ENCODE peak calls at places on chromosomes 12 and 14, in four cellular contexts. W is hepatocyte, R is pancreas, J is kidney epithelial cell. F is an unnamed sample.

GRCh38 chr14:56608682-56609081 is 29.1 kb downstream of the TMEM260 start:
- DNase-seq in R (no peak), J (no peak), W (no peak), F (peak)

GRCh38 chr14:104746951-104747481 is 5.9 kb upstream of the SIVA1 start:
- DNase-seq in R (peak), W (peak), J (no peak), F (peak)

GRCh38 chr12:117044790-117045174 is 54.4 kb downstream of the TESC start:
- DNase-seq in W (no peak), R (no peak), J (no peak), F (no peak)

GRCh38 chr12:47820631-47821345 is 1.1 kb upstream of the HDAC7 start:
- DNase-seq in R (peak), W (peak), J (peak), F (no peak)

GRCh38 chr14:51848120-51848519 is 12.3 kb upstream of the GNG2 start:
- DNase-seq in R (no peak), W (no peak), J (no peak), F (no peak)

GRCh38 chr14:83217492-83217891 is 1683.8 kb upstream of the SEL1L start:
- DNase-seq in W (peak), J (peak), R (no peak), F (no peak)

GRCh38 chr12:69095765-69096477 is 143.4 kb upstream of the CPSF6 start:
- DNase-seq in R (no peak), J (no peak), W (no peak), F (no peak)

GRCh38 chr12:62717636-62718035 is 217.3 kb downstream of the PPM1H start:
- DNase-seq in W (no peak), R (no peak), J (no peak), F (no peak)

GRCh38 chr14:95268350-95268749 is 51.4 kb downstream of the CLMN start:
- DNase-seq in J (no peak), R (no peak), W (no peak), F (no peak)

GRCh38 chr12:115873416-115874082 is 403.9 kb downstream of the MED13L start:
- DNase-seq in R (no peak), J (no peak), W (no peak), F (peak)

GRCh38 chr12:31574803-31575573 is 15.9 kb downstream of the DENND5B start:
- DNase-seq in J (no peak), W (no peak), R (no peak), F (no peak)

GRCh38 chr12:6253278-6253677 is 53.1 kb downstream of the CD9 start:
- DNase-seq in R (no peak), W (no peak), J (no peak), F (no peak)

GRCh38 chr14:68692916-68693771 is 99.7 kb downstream of the ZFP36L1 start:
- DNase-seq in R (no peak), W (no peak), J (no peak), F (no peak)

GRCh38 chr12:128783129-128783574 is 40.6 kb downstream of the SLC15A4 start:
- DNase-seq in R (no peak), W (no peak), J (no peak), F (no peak)

GRCh38 chr14:77239412-77239811 is 31.6 kb downstream of the NGB start:
- DNase-seq in W (no peak), R (no peak), J (no peak), F (no peak)
- H3K4me3 ChIP-seq in W (no peak), R (no peak), J (no peak), F (no peak)

DNA sequence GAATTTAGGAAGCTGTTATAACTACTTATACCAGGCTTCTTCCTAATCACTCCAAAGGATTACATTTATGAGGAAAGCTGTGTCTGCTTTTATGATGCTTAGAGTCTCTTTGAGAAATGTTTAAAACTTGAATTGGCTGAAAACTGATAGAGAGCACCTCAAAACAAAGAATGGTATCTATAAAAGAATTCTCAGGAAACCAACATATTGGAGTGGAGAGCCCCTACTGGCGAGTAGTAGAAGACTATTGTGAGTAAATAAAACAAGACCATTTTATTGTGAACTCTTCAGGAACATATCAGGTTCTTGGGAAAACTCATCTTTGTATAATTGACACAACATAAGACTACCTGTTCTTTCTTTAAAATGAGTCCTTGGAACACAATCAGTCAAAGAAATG is 578.6 kb downstream of the RERGL start:
- DNase-seq in R (no peak), J (no peak), W (no peak), F (no peak)
- TF ChIP-seq CTCF in R (no peak), J (peak), W (peak), F (no peak)

GRCh38 chr12:109880049-109880931 is at the start of gene GLTP:
- DNase-seq in W (peak), R (peak), J (no peak), F (no peak)

GRCh38 chr12:109885616-109886015 is 5.3 kb upstream of the GLTP start:
- DNase-seq in R (no peak), J (no peak), W (no peak), F (no peak)

GRCh38 chr12:109881752-109882151 is 1.4 kb upstream of the GLTP start:
- DNase-seq in R (no peak), W (no peak), J (no peak), F (no peak)

GRCh38 chr12:109880938-109881337 is 597 bp upstream of the GLTP start:
- DNase-seq in J (no peak), R (no peak), W (no peak), F (no peak)

DNA sequence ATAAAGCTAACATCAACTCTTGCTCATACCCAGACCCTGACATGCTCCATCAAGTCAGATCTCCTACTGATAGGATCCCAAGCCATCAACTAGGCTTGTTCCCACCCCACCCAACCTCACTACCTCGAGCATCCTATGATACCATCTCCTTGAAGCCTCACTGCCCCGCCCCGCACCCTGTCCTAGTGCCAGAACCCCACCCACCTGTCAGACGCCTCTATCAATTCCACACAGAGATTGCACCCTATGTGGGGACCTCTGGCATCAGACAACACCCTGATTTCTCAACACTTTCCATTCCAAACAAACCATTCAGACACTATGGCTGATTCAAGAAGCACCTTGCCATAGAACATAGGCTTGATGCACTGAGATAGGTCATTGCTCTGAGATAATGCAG is 3.1 kb upstream of the GLTP start:
- DNase-seq in W (no peak), R (no peak), J (no peak), F (no peak)
- H3K4me3 ChIP-seq in W (no peak), R (no peak), J (no peak), F (no peak)

DNA sequence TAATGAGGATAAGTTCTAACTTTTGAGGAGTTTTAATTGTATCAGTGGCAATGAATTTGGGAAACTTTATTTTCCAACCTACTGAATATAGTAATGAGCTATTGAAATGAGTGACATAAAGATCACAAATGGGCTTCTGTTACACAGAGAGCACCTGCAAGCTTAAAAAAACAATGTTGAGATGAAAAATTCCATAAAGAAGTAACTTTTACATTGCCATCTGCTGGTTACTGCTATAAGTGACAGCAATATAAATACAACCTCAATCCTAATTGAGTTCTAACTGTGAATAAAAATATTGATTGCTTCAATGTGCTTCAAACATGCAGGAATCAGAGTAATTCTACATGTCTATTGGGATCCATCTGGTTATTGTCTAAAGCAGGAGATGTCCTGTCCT is 14.2 kb downstream of the WIF1 start:
- DNase-seq in W (no peak), R (no peak), J (no peak), F (no peak)
- TF ChIP-seq CTCF in W (peak), R (no peak), J (peak), F (peak)

F was measured in LNCaP clone FGC.